ENCODE peak calls at places on chromosomes 12 and 14, in five cellular contexts. One of them, this sample, is unnamed.

GRCh38 chr12:63995512-63995911 is 151.0 kb downstream of the SRGAP1 start:
- DNase-seq in T-helper 1 cell: no peak
- DNase-seq in H4: no peak
- DNase-seq in Peyer's patch: no peak
- DNase-seq in AG10803: no peak
- DNase-seq in this sample: no peak

GRCh38 chr12:128325646-128326045 is 58.7 kb downstream of the TMEM132C start:
- DNase-seq in T-helper 1 cell: no peak
- DNase-seq in H4: no peak
- DNase-seq in Peyer's patch: no peak
- DNase-seq in AG10803: no peak
- DNase-seq in this sample: no peak

GRCh38 chr14:69087061-69087461 is 65.9 kb downstream of the DCAF5 start:
- DNase-seq in T-helper 1 cell: no peak
- DNase-seq in H4: no peak
- DNase-seq in Peyer's patch: no peak
- DNase-seq in AG10803: peak
- DNase-seq in this sample: peak

GRCh38 chr12:55847033-55847432 is 4.3 kb upstream of the MMP19 start:
- DNase-seq in T-helper 1 cell: no peak
- DNase-seq in H4: no peak
- DNase-seq in Peyer's patch: no peak
- DNase-seq in AG10803: peak
- DNase-seq in this sample: peak

GRCh38 chr14:65750906-65751305 is 338.4 kb downstream of the FUT8 start:
- DNase-seq in T-helper 1 cell: no peak
- DNase-seq in H4: no peak
- DNase-seq in Peyer's patch: no peak
- DNase-seq in AG10803: no peak
- DNase-seq in this sample: no peak

GRCh38 chr14:76977793-76978730 is 50.4 kb downstream of the IRF2BPL start:
- DNase-seq in T-helper 1 cell: peak
- DNase-seq in H4: peak
- DNase-seq in Peyer's patch: no peak
- DNase-seq in AG10803: peak
- DNase-seq in this sample: peak

GRCh38 chr14:104797112-104798044 is 1.8 kb upstream of the AKT1 start:
- DNase-seq in T-helper 1 cell: no peak
- DNase-seq in H4: no peak
- DNase-seq in Peyer's patch: peak
- DNase-seq in AG10803: no peak
- DNase-seq in this sample: no peak

GRCh38 chr14:98931911-98932310 is 340.1 kb downstream of the BCL11B start:
- DNase-seq in T-helper 1 cell: peak
- DNase-seq in H4: no peak
- DNase-seq in Peyer's patch: no peak
- DNase-seq in AG10803: no peak
- DNase-seq in this sample: no peak

GRCh38 chr12:98656289-98657101 is 11.4 kb downstream of the APAF1 start:
- DNase-seq in T-helper 1 cell: no peak
- DNase-seq in H4: no peak
- DNase-seq in Peyer's patch: no peak
- DNase-seq in AG10803: no peak
- DNase-seq in this sample: no peak

GRCh38 chr14:61355892-61356325 is 34.5 kb downstream of the PRKCH start:
- DNase-seq in T-helper 1 cell: no peak
- DNase-seq in H4: peak
- DNase-seq in Peyer's patch: no peak
- DNase-seq in AG10803: peak
- DNase-seq in this sample: peak

This sample was measured in astrocyte.